ENCODE peak calls at places on chromosomes 1 and 21, in ten cellular contexts. One of them, this sample, is unnamed.

GRCh38 chr1:26307363-26307781 is 936 bp upstream of the UBXN11 start:
- DNase-seq in A549: no peak
- DNase-seq in kidney epithelial cell: no peak
- DNase-seq in GM13977: no peak
- DNase-seq in cardiac fibroblast: no peak
- DNase-seq in tibial artery: no peak
- DNase-seq in gastrocnemius medialis: no peak
- DNase-seq in AG09319: no peak
- DNase-seq in GM23338: no peak
- DNase-seq in IMR-90: no peak
- DNase-seq in this sample: no peak

GRCh38 chr1:5579966-5580365 is 412.3 kb downstream of the NPHP4 start:
- DNase-seq in AG09319: no peak
- DNase-seq in kidney epithelial cell: no peak
- DNase-seq in GM13977: no peak
- DNase-seq in A549: no peak
- DNase-seq in IMR-90: no peak
- DNase-seq in cardiac fibroblast: no peak
- DNase-seq in tibial artery: no peak
- DNase-seq in GM23338: no peak
- DNase-seq in gastrocnemius medialis: no peak
- DNase-seq in this sample: no peak

GRCh38 chr1:85628791-85629531 is 48.4 kb downstream of the CCN1 start:
- DNase-seq in AG09319: no peak
- DNase-seq in cardiac fibroblast: peak; percentile 93
- DNase-seq in kidney epithelial cell: no peak
- DNase-seq in GM23338: peak; percentile 67
- DNase-seq in gastrocnemius medialis: no peak
- DNase-seq in tibial artery: peak; percentile 42
- DNase-seq in A549: peak; percentile 73
- DNase-seq in GM13977: no peak
- DNase-seq in IMR-90: peak; percentile 95
- DNase-seq in this sample: no peak

GRCh38 chr1:43345119-43345518 is 7.5 kb downstream of the MPL start:
- DNase-seq in GM13977: no peak
- DNase-seq in gastrocnemius medialis: no peak
- DNase-seq in A549: no peak
- DNase-seq in AG09319: no peak
- DNase-seq in IMR-90: no peak
- DNase-seq in GM23338: no peak
- DNase-seq in kidney epithelial cell: no peak
- DNase-seq in cardiac fibroblast: no peak
- DNase-seq in tibial artery: no peak
- DNase-seq in this sample: no peak

GRCh38 chr1:106897976-106898375 is 158.5 kb upstream of the PRMT6 start:
- DNase-seq in IMR-90: no peak
- DNase-seq in GM23338: no peak
- DNase-seq in cardiac fibroblast: no peak
- DNase-seq in tibial artery: no peak
- DNase-seq in A549: no peak
- DNase-seq in kidney epithelial cell: no peak
- DNase-seq in AG09319: no peak
- DNase-seq in GM13977: no peak
- DNase-seq in gastrocnemius medialis: no peak
- DNase-seq in this sample: no peak

GRCh38 chr21:25717491-25718139 is 17.1 kb downstream of the ATP5PF start:
- DNase-seq in gastrocnemius medialis: no peak
- DNase-seq in GM13977: no peak
- DNase-seq in A549: no peak
- DNase-seq in GM23338: peak; percentile 39
- DNase-seq in tibial artery: no peak
- DNase-seq in AG09319: no peak
- DNase-seq in IMR-90: peak; percentile 51
- DNase-seq in cardiac fibroblast: peak; percentile 68
- DNase-seq in kidney epithelial cell: no peak
- DNase-seq in this sample: no peak

GRCh38 chr21:37620401-37620800 is 253.8 kb downstream of the DYRK1A start:
- DNase-seq in AG09319: no peak
- DNase-seq in A549: no peak
- DNase-seq in GM13977: no peak
- DNase-seq in tibial artery: no peak
- DNase-seq in kidney epithelial cell: no peak
- DNase-seq in IMR-90: no peak
- DNase-seq in gastrocnemius medialis: no peak
- DNase-seq in cardiac fibroblast: peak; percentile 30
- DNase-seq in GM23338: no peak
- DNase-seq in this sample: no peak

GRCh38 chr1:204651843-204652421 is 33.6 kb downstream of the LRRN2 start:
- DNase-seq in GM23338: peak; percentile 70
- DNase-seq in AG09319: no peak
- DNase-seq in gastrocnemius medialis: no peak
- DNase-seq in kidney epithelial cell: no peak
- DNase-seq in GM13977: no peak
- DNase-seq in tibial artery: no peak
- DNase-seq in A549: no peak
- DNase-seq in IMR-90: no peak
- DNase-seq in cardiac fibroblast: no peak
- DNase-seq in this sample: no peak

GRCh38 chr1:198713081-198713480 is 74.2 kb downstream of the PTPRC start:
- DNase-seq in GM23338: no peak
- DNase-seq in cardiac fibroblast: peak; percentile 80
- DNase-seq in tibial artery: no peak
- DNase-seq in AG09319: no peak
- DNase-seq in kidney epithelial cell: no peak
- DNase-seq in gastrocnemius medialis: no peak
- DNase-seq in IMR-90: peak; percentile 69
- DNase-seq in GM13977: no peak
- DNase-seq in A549: no peak
- DNase-seq in this sample: peak; percentile 25

GRCh38 chr1:214393086-214393485 is 112.1 kb downstream of the SMYD2 start:
- DNase-seq in tibial artery: no peak
- DNase-seq in cardiac fibroblast: no peak
- DNase-seq in GM13977: no peak
- DNase-seq in A549: no peak
- DNase-seq in IMR-90: no peak
- DNase-seq in GM23338: no peak
- DNase-seq in gastrocnemius medialis: no peak
- DNase-seq in kidney epithelial cell: no peak
- DNase-seq in AG09319: no peak
- DNase-seq in this sample: no peak

GRCh38 chr1:107378602-107379265 is 237.9 kb downstream of the NTNG1 start:
- DNase-seq in GM23338: no peak
- DNase-seq in GM13977: no peak
- DNase-seq in AG09319: no peak
- DNase-seq in kidney epithelial cell: peak; percentile 31
- DNase-seq in IMR-90: no peak
- DNase-seq in tibial artery: no peak
- DNase-seq in gastrocnemius medialis: no peak
- DNase-seq in cardiac fibroblast: no peak
- DNase-seq in A549: no peak
- DNase-seq in this sample: no peak

GRCh38 chr1:44805311-44806024 is 1.7 kb downstream of the DYNLT4 start:
- DNase-seq in IMR-90: no peak
- DNase-seq in GM23338: no peak
- DNase-seq in tibial artery: peak; percentile 18
- DNase-seq in AG09319: no peak
- DNase-seq in gastrocnemius medialis: no peak
- DNase-seq in kidney epithelial cell: no peak
- DNase-seq in GM13977: no peak
- DNase-seq in A549: no peak
- DNase-seq in cardiac fibroblast: no peak
- DNase-seq in this sample: no peak
- TF ChIP-seq CTCF in IMR-90: no peak
- TF ChIP-seq CTCF in GM23338: peak; percentile 49
- TF ChIP-seq CTCF in tibial artery: no peak
- TF ChIP-seq CTCF in AG09319: no peak
- TF ChIP-seq CTCF in gastrocnemius medialis: no peak
- TF ChIP-seq CTCF in kidney epithelial cell: peak; percentile 2
- TF ChIP-seq CTCF in GM13977: no peak
- TF ChIP-seq CTCF in A549: no peak
- TF ChIP-seq CTCF in cardiac fibroblast: peak; percentile 4
- TF ChIP-seq CTCF in this sample: no peak

GRCh38 chr1:58883037-58883887 is 99.4 kb upstream of the JUN start:
- DNase-seq in kidney epithelial cell: peak; percentile 95
- DNase-seq in IMR-90: peak; percentile 97
- DNase-seq in tibial artery: peak; percentile 90
- DNase-seq in A549: peak; percentile 41
- DNase-seq in cardiac fibroblast: peak; percentile 99
- DNase-seq in AG09319: peak; percentile 87
- DNase-seq in GM23338: peak; percentile 16
- DNase-seq in GM13977: no peak
- DNase-seq in gastrocnemius medialis: peak; percentile 88
- DNase-seq in this sample: peak; percentile 89

GRCh38 chr1:58886611-58887010 is 102.8 kb upstream of the JUN start:
- DNase-seq in A549: no peak
- DNase-seq in kidney epithelial cell: no peak
- DNase-seq in GM13977: no peak
- DNase-seq in GM23338: no peak
- DNase-seq in cardiac fibroblast: peak; percentile 66
- DNase-seq in tibial artery: peak; percentile 80
- DNase-seq in IMR-90: no peak
- DNase-seq in gastrocnemius medialis: peak; percentile 53
- DNase-seq in AG09319: no peak
- DNase-seq in this sample: no peak

GRCh38 chr1:58885998-58886397 is 102.2 kb upstream of the JUN start:
- DNase-seq in cardiac fibroblast: peak; percentile 34
- DNase-seq in GM13977: no peak
- DNase-seq in AG09319: no peak
- DNase-seq in IMR-90: no peak
- DNase-seq in gastrocnemius medialis: peak; percentile 68
- DNase-seq in kidney epithelial cell: no peak
- DNase-seq in GM23338: no peak
- DNase-seq in tibial artery: peak; percentile 77
- DNase-seq in A549: no peak
- DNase-seq in this sample: no peak

GRCh38 chr1:58883888-58884482 is 100.1 kb upstream of the JUN start:
- DNase-seq in IMR-90: no peak
- DNase-seq in AG09319: no peak
- DNase-seq in tibial artery: no peak
- DNase-seq in GM13977: peak; percentile 57
- DNase-seq in kidney epithelial cell: no peak
- DNase-seq in GM23338: no peak
- DNase-seq in cardiac fibroblast: no peak
- DNase-seq in A549: no peak
- DNase-seq in gastrocnemius medialis: no peak
- DNase-seq in this sample: no peak

DNA sequence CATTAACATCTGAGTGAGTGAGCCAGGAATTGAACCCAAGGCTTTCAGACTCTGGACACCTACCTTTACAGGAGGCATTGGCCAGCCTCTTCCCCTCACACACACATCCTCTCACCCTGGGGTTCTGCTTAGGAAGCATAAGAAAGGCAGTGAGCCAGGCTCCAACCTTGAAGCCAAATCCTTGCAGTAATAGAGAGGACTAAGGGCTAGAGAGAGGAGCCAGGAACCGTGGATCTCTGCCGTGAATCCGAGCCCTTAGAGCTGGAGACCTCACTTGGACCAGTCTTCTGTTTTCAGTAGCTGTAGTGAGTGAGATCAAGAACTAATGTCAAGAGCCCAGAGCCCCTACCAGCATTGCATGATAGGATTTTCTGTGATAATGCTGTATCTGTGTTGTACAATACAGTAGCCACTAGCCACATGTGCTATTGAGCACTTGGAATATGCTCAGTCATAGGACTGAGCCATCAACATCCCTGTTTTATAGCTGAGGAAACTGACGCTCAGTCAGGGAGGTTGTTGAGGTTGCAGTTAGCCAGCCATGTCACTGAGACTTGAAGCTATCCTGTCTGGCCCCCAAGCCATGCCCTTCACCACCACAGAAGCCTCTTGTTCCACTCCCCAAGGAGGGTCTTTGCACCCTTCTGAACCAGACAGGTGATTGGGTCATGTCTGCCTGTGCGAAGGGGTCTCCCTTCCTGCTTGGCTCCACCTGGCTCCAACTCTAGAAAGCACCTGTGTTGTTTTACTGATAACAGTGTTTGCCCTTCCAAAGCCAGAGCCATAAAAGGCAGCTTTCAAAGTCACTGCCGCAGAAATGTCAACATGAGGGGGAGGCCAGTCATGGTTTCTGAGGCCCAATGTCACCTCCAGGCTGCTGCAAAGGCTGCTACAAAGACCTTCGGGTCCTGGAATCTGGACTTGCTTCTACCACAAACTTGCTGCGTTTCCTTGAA is 101.1 kb upstream of the JUN start:
- DNase-seq in GM13977: no peak
- DNase-seq in AG09319: no peak
- DNase-seq in gastrocnemius medialis: peak; percentile 60
- DNase-seq in GM23338: no peak
- DNase-seq in tibial artery: peak; percentile 81
- DNase-seq in kidney epithelial cell: no peak
- DNase-seq in cardiac fibroblast: no peak
- DNase-seq in IMR-90: no peak
- DNase-seq in A549: no peak
- DNase-seq in this sample: no peak
- TF ChIP-seq CTCF in GM13977: no peak
- TF ChIP-seq CTCF in AG09319: no peak
- TF ChIP-seq CTCF in gastrocnemius medialis: no peak
- TF ChIP-seq CTCF in GM23338: no peak
- TF ChIP-seq CTCF in tibial artery: no peak
- TF ChIP-seq CTCF in kidney epithelial cell: no peak
- TF ChIP-seq CTCF in cardiac fibroblast: no peak
- TF ChIP-seq CTCF in IMR-90: no peak
- TF ChIP-seq CTCF in A549: no peak
- TF ChIP-seq CTCF in this sample: no peak

GRCh38 chr1:220881918-220882891 is 3.0 kb downstream of the HLX start:
- DNase-seq in tibial artery: no peak
- DNase-seq in GM13977: peak; percentile 29
- DNase-seq in kidney epithelial cell: no peak
- DNase-seq in A549: no peak
- DNase-seq in IMR-90: peak; percentile 59
- DNase-seq in GM23338: peak; percentile 92
- DNase-seq in gastrocnemius medialis: no peak
- DNase-seq in cardiac fibroblast: peak; percentile 84
- DNase-seq in AG09319: no peak
- DNase-seq in this sample: no peak
- TF ChIP-seq CTCF in tibial artery: no peak
- TF ChIP-seq CTCF in GM13977: no peak
- TF ChIP-seq CTCF in kidney epithelial cell: peak; percentile 28
- TF ChIP-seq CTCF in A549: no peak
- TF ChIP-seq CTCF in IMR-90: peak; percentile 40
- TF ChIP-seq CTCF in GM23338: peak; percentile 65
- TF ChIP-seq CTCF in gastrocnemius medialis: peak; percentile 23
- TF ChIP-seq CTCF in cardiac fibroblast: peak; percentile 39
- TF ChIP-seq CTCF in AG09319: no peak
- TF ChIP-seq CTCF in this sample: no peak

DNA sequence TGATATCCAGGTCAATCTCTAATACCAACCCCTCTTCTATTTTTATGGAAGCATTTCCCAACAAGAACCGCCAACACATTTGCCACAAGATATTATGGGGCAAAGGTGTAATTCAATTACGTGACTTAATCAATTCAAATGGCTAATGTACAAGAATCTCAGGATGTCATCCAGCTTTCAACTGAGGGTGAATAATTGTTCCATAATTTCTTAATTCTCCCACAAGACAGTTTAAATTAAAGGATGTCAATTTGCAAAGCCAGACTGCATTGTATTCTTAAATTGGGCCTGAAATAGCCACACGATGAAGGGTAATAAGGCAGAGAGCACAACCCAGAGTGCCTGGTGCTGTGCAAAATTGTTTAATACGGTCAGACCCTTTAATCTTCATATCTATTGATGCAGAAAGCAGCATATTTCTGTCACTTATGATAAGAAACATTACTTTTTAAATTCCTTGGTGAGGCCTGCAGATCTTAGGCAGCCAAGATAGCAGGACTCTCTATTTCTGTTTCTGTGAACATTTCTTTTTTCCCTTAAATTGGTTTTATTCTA is 459.4 kb upstream of the DAB1 start:
- DNase-seq in IMR-90: no peak
- DNase-seq in GM13977: no peak
- DNase-seq in AG09319: no peak
- DNase-seq in tibial artery: no peak
- DNase-seq in A549: no peak
- DNase-seq in gastrocnemius medialis: no peak
- DNase-seq in cardiac fibroblast: no peak
- DNase-seq in GM23338: no peak
- DNase-seq in kidney epithelial cell: no peak
- DNase-seq in this sample: no peak
- TF ChIP-seq CTCF in IMR-90: no peak
- TF ChIP-seq CTCF in GM13977: no peak
- TF ChIP-seq CTCF in AG09319: no peak
- TF ChIP-seq CTCF in tibial artery: no peak
- TF ChIP-seq CTCF in A549: no peak
- TF ChIP-seq CTCF in gastrocnemius medialis: no peak
- TF ChIP-seq CTCF in cardiac fibroblast: no peak
- TF ChIP-seq CTCF in GM23338: no peak
- TF ChIP-seq CTCF in kidney epithelial cell: no peak
- TF ChIP-seq CTCF in this sample: no peak